ENCODE peak calls at places on chromosomes 1 and 21, in ten cellular contexts. P is psoas muscle, W is IMR-90, K is heart left ventricle, D is osteoblast, O is prostate gland, H is thoracic aorta, A is body of pancreas, F is suprapubic skin, I is heart right ventricle. Y is an unnamed sample. For H3K36me3, the result is how much of the 10 kb centered on the place peaks cover.

GRCh38 chr1:85569737-85570404 is 10.7 kb upstream of the CCN1 start:
- DNase-seq in P (no peak), W (peak), K (no peak), D (no peak), O (no peak), H (no peak), A (no peak), F (no peak), I (no peak), Y (no peak)

GRCh38 chr1:153386500-153386901 is 4.4 kb downstream of the S100A8 start:
- DNase-seq in P (peak), W (no peak), K (peak), D (no peak), O (no peak), H (no peak), A (peak), F (no peak), I (peak), Y (no peak)

GRCh38 chr1:87457408-87457807 is 128.7 kb downstream of the LMO4 start:
- DNase-seq in P (no peak), W (no peak), K (no peak), D (peak), O (no peak), H (no peak), A (no peak), F (no peak), I (no peak), Y (no peak)

GRCh38 chr1:154479764-154480421 is 22.1 kb upstream of the TDRD10 start:
- DNase-seq in P (no peak), W (peak), K (peak), D (peak), O (peak), H (no peak), A (peak), F (peak), I (no peak), Y (no peak)

GRCh38 chr1:23732363-23733224 is 10.7 kb upstream of the ELOA start:
- DNase-seq in P (no peak), W (peak), K (no peak), D (peak), O (no peak), H (no peak), A (no peak), F (no peak), I (no peak), Y (no peak)

GRCh38 chr1:8903908-8904650 is 25.6 kb upstream of the ENO1 start:
- DNase-seq in P (peak), W (peak), K (peak), D (peak), O (peak), H (no peak), A (peak), F (peak), I (no peak), Y (no peak)

GRCh38 chr21:44762221-44763049 is 39.2 kb downstream of the UBE2G2 start:
- DNase-seq in P (no peak), W (no peak), K (no peak), D (no peak), O (no peak), H (no peak), A (no peak), F (no peak), I (no peak), Y (no peak)

GRCh38 chr1:3912809-3913685 is 13.0 kb upstream of the C1orf174 start:
- DNase-seq in P (no peak), W (no peak), K (no peak), D (peak), O (no peak), H (no peak), A (no peak), F (no peak), I (no peak), Y (peak)

GRCh38 chr1:94048413-94049164 is 72.4 kb downstream of the ABCA4 start:
- DNase-seq in P (no peak), W (no peak), K (peak), D (no peak), O (no peak), H (no peak), A (no peak), F (no peak), I (no peak), Y (no peak)

GRCh38 chr1:39901486-39902120 is at the start of gene MYCL:
- DNase-seq in P (peak), W (peak), K (peak), D (peak), O (peak), H (no peak), A (peak), F (peak), I (peak), Y (peak)

GRCh38 chr1:244603498-244603897 is 49.4 kb upstream of the DESI2 start:
- DNase-seq in P (no peak), W (peak), K (no peak), D (no peak), O (no peak), H (no peak), A (no peak), F (no peak), I (no peak), Y (no peak)

GRCh38 chr21:33643658-33644311 is 1.5 kb downstream of the ITSN1 start:
- DNase-seq in P (no peak), W (no peak), K (no peak), D (peak), O (no peak), H (no peak), A (no peak), F (no peak), I (no peak), Y (no peak)

GRCh38 chr21:19353271-19353670 is 949.7 kb upstream of the TMPRSS15 start:
- DNase-seq in P (no peak), W (no peak), K (no peak), D (no peak), O (no peak), H (no peak), A (no peak), F (no peak), I (no peak), Y (no peak)

GRCh38 chr1:4654764-4655673 is 610 bp downstream of the AJAP1 start:
- DNase-seq in P (no peak), W (no peak), K (no peak), D (peak), O (no peak), H (no peak), A (no peak), F (no peak), I (no peak), Y (no peak)

GRCh38 chr1:187794561-187794960 is 965.8 kb downstream of the PLA2G4A start:
- DNase-seq in P (no peak), W (no peak), K (no peak), D (no peak), O (no peak), H (no peak), A (no peak), F (no peak), I (no peak), Y (no peak)

GRCh38 chr1:36352910-36353878 is 29.7 kb upstream of the EVA1B start:
- DNase-seq in P (no peak), W (peak), K (no peak), D (peak), O (no peak), H (no peak), A (no peak), F (no peak), I (no peak), Y (no peak)

GRCh38 chr1:9687876-9688582 is 36.5 kb downstream of the PIK3CD start:
- DNase-seq in P (peak), W (peak), K (peak), D (peak), O (no peak), H (no peak), A (peak), F (no peak), I (no peak), Y (no peak)

GRCh38 chr1:89855413-89856123 is 34.7 kb downstream of the LRRC8D start:
- DNase-seq in P (no peak), W (peak), K (no peak), D (peak), O (no peak), H (no peak), A (no peak), F (no peak), I (no peak), Y (no peak)

GRCh38 chr1:89850844-89851410 is 30.1 kb downstream of the LRRC8D start:
- DNase-seq in P (no peak), W (no peak), K (no peak), D (no peak), O (no peak), H (no peak), A (no peak), F (no peak), I (no peak), Y (no peak)

GRCh38 chr1:89854140-89854539 is 33.3 kb downstream of the LRRC8D start:
- DNase-seq in P (no peak), W (no peak), K (no peak), D (no peak), O (no peak), H (no peak), A (no peak), F (no peak), I (no peak), Y (no peak)
- H3K27ac ChIP-seq in P (no peak), W (no peak), K (no peak), D (no peak), O (no peak), H (no peak), A (no peak), F (no peak), I (no peak), Y (no peak)

GRCh38 chr1:236536540-236536939 is 12.8 kb downstream of the LGALS8 start:
- DNase-seq in P (no peak), W (no peak), K (no peak), D (no peak), O (no peak), H (no peak), A (peak), F (no peak), I (no peak), Y (no peak)

GRCh38 chr1:236543065-236543669 is 19.4 kb downstream of the LGALS8 start:
- DNase-seq in P (no peak), W (no peak), K (no peak), D (no peak), O (no peak), H (no peak), A (no peak), F (no peak), I (no peak), Y (no peak)

GRCh38 chr1:236541710-236542109 is 17.9 kb downstream of the LGALS8 start:
- DNase-seq in P (no peak), W (no peak), K (no peak), D (peak), O (no peak), H (no peak), A (no peak), F (no peak), I (no peak), Y (no peak)

GRCh38 chr1:236545621-236546169 is 21.9 kb downstream of the LGALS8 start:
- DNase-seq in P (no peak), W (no peak), K (no peak), D (peak), O (no peak), H (no peak), A (no peak), F (no peak), I (no peak), Y (no peak)

DNA sequence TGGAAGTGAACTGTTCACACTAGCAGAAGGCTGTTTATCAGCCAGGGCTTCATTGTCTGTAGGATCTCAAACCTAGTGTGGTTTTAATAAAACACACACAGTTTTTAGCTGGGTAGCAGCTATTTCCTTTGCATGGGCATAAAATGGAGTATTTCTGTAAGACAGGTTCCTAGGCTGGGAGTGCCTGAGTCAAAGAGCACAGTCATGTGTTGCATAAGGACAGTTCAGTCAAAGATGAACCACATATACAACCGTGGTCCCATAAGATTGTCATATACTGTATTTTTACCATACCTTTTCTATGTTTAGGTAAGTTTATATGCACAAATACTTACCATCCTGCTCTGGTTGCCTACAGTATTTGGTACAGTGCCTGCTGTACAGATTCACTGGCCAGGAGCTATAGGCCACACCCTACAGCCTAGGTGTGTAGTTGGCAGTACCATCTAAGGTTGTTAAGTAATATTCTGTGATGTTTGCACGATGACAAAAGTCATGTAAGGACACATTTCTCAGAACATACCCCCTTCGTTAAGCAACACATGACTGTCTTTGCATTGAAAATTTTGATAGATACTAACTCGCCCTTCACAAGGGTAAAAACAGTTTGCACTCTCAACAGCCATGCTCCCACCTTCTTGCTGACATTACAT is 17.2 kb downstream of the LGALS8 start:
- DNase-seq in P (no peak), W (no peak), K (no peak), D (no peak), O (no peak), H (no peak), A (no peak), F (no peak), I (no peak), Y (no peak)
- H3K36me3 ChIP-seq in P (half or more), W (under half), K (half or more), D (half or more), O (under half), H (half or more), A (half or more), F (half or more), I (half or more), Y (under half)

GRCh38 chr1:119144813-119145212 is 4.4 kb upstream of the WARS2 start:
- DNase-seq in P (no peak), W (no peak), K (no peak), D (no peak), O (no peak), H (no peak), A (no peak), F (no peak), I (no peak), Y (no peak)

GRCh38 chr1:119143716-119144115 is 3.3 kb upstream of the WARS2 start:
- DNase-seq in P (no peak), W (no peak), K (no peak), D (no peak), O (no peak), H (no peak), A (no peak), F (no peak), I (no peak), Y (no peak)

GRCh38 chr1:119146466-119146865 is 6.0 kb upstream of the WARS2 start:
- DNase-seq in P (no peak), W (no peak), K (no peak), D (no peak), O (no peak), H (no peak), A (no peak), F (no peak), I (no peak), Y (no peak)

GRCh38 chr1:119147626-119148180 is 7.2 kb upstream of the WARS2 start:
- DNase-seq in P (no peak), W (peak), K (no peak), D (no peak), O (no peak), H (no peak), A (no peak), F (no peak), I (no peak), Y (no peak)
- H3K4me3 ChIP-seq in P (no peak), W (no peak), K (no peak), D (no peak), O (no peak), H (no peak), A (no peak), F (no peak), I (no peak), Y (no peak)

DNA sequence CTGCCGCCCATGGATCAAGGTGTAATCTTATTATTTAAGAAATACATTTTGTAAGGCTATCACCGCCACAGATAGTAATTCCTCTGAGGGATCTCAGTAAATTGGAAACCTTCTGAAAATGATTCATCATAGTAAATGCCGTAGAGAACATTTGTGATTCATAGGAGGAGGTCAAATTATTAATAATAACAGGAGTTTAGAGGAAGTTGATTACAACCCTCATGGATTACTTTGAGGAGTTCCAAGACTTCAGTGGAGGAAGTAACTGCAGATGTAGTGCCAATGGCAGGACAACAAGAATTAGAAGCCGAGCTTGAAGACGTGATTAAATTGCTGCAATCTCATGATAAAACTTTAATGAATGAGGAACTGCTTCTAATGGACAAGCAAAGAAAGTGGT is 280.1 kb downstream of the PTPRC start:
- DNase-seq in P (no peak), W (peak), K (no peak), D (no peak), O (no peak), H (no peak), A (no peak), F (no peak), I (no peak), Y (no peak)
- H3K27ac ChIP-seq in P (no peak), W (no peak), K (no peak), D (peak), O (no peak), H (no peak), A (no peak), F (no peak), I (no peak), Y (no peak)

GRCh38 chr1:119724611-119725218 is 13.0 kb downstream of the PHGDH start:
- DNase-seq in P (no peak), W (no peak), K (no peak), D (no peak), O (no peak), H (no peak), A (no peak), F (no peak), I (no peak), Y (no peak)
- H3K36me3 ChIP-seq in P (under half), W (half or more), K (under half), D (under half), O (under half), H (under half), A (under half), F (half or more), I (under half), Y (under half)

GRCh38 chr1:54800041-54800898 is 853 bp downstream of the TTC22 start:
- DNase-seq in P (no peak), W (no peak), K (no peak), D (peak), O (no peak), H (no peak), A (peak), F (peak), I (no peak), Y (no peak)

GRCh38 chr1:54798206-54798605 is 2.9 kb downstream of the TTC22 start:
- DNase-seq in P (no peak), W (no peak), K (no peak), D (peak), O (no peak), H (no peak), A (no peak), F (peak), I (no peak), Y (no peak)

GRCh38 chr1:54796902-54797301 is 4.2 kb downstream of the TTC22 start:
- DNase-seq in P (no peak), W (no peak), K (no peak), D (no peak), O (no peak), H (no peak), A (no peak), F (no peak), I (no peak), Y (no peak)

GRCh38 chr1:54800899-54801759 is at the start of gene TTC22:
- DNase-seq in P (peak), W (no peak), K (no peak), D (peak), O (peak), H (no peak), A (peak), F (peak), I (no peak), Y (peak)

GRCh38 chr1:54798769-54799641 is 2.1 kb downstream of the TTC22 start:
- DNase-seq in P (no peak), W (peak), K (no peak), D (peak), O (no peak), H (no peak), A (peak), F (peak), I (no peak), Y (peak)
- H3K4me3 ChIP-seq in P (no peak), W (no peak), K (no peak), D (no peak), O (no peak), H (no peak), A (no peak), F (peak), I (no peak), Y (no peak)

GRCh38 chr1:162538815-162539431 is 22.6 kb upstream of the UAP1 start:
- DNase-seq in P (no peak), W (peak), K (no peak), D (peak), O (no peak), H (no peak), A (no peak), F (no peak), I (no peak), Y (no peak)
- H3K27ac ChIP-seq in P (no peak), W (peak), K (no peak), D (peak), O (no peak), H (no peak), A (no peak), F (no peak), I (no peak), Y (no peak)

GRCh38 chr21:41441546-41441945 is 15.5 kb downstream of the MX1 start:
- DNase-seq in P (no peak), W (no peak), K (no peak), D (no peak), O (no peak), H (no peak), A (no peak), F (peak), I (no peak), Y (no peak)

GRCh38 chr21:41438425-41439113 is 12.5 kb downstream of the MX1 start:
- DNase-seq in P (no peak), W (no peak), K (no peak), D (no peak), O (no peak), H (no peak), A (no peak), F (no peak), I (no peak), Y (no peak)

GRCh38 chr21:41437754-41438153 is 11.7 kb downstream of the MX1 start:
- DNase-seq in P (no peak), W (no peak), K (no peak), D (no peak), O (no peak), H (no peak), A (no peak), F (no peak), I (no peak), Y (no peak)

GRCh38 chr21:41442496-41443186 is 16.6 kb downstream of the MX1 start:
- DNase-seq in P (no peak), W (peak), K (no peak), D (no peak), O (no peak), H (no peak), A (no peak), F (no peak), I (no peak), Y (no peak)

DNA sequence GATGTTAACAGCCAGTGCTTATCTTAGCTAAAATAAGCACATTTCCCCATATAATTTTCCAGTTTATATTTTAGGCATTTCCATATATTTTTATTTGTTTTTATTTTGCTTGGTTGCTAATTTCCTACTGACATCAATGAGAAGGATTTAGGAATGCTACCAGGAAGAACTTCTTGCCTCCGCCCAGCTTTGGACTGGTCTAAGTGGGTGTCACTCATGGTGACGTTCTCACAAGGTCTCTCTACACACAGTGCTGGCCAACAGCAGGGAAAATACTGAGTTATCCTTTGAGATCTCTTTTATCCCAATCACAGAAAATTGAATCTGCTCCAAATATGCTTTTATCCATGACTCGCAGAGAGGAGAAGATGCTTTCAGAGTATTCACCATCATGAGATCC is 13.2 kb downstream of the MX1 start:
- DNase-seq in P (no peak), W (peak), K (no peak), D (no peak), O (no peak), H (no peak), A (no peak), F (no peak), I (no peak), Y (no peak)
- H3K36me3 ChIP-seq in P (under half), W (under half), K (half or more), D (under half), O (under half), H (half or more), A (under half), F (half or more), I (half or more), Y (under half)

Y was measured in left lung.